ENCODE peak calls at places on chromosomes 2 and 18, in seven cellular contexts. D, N, W, Y, J, K and T are unnamed samples.

GRCh38 chr18:32661486-32662299 is 111.1 kb downstream of the KLHL14 start:
- DNase-seq in D (no peak), N (no peak), W (no peak), Y (no peak), J (no peak), K (no peak), T (no peak)

GRCh38 chr2:12110074-12110473 is 363.6 kb downstream of the LPIN1 start:
- DNase-seq in D (no peak), N (no peak), W (no peak), Y (no peak), J (no peak), K (peak), T (no peak)

GRCh38 chr18:39835303-39836030 is 2119.6 kb upstream of the PIK3C3 start:
- DNase-seq in D (no peak), N (no peak), W (no peak), Y (no peak), J (no peak), K (no peak), T (no peak)

GRCh38 chr2:85438291-85439110 is 20.0 kb downstream of the SH2D6 start:
- DNase-seq in D (no peak), N (no peak), W (peak), Y (no peak), J (no peak), K (peak), T (no peak)

GRCh38 chr2:106956416-106956815 is 70.4 kb upstream of the ST6GAL2 start:
- DNase-seq in D (no peak), N (no peak), W (no peak), Y (no peak), J (no peak), K (no peak), T (no peak)

GRCh38 chr2:186641807-186642321 is 52.0 kb upstream of the FAM171B start:
- DNase-seq in D (peak), N (peak), W (peak), Y (peak), J (no peak), K (peak), T (no peak)

GRCh38 chr2:99420751-99421299 is 69.0 kb downstream of the REV1 start:
- DNase-seq in D (no peak), N (no peak), W (no peak), Y (no peak), J (no peak), K (peak), T (no peak)

GRCh38 chr2:43519711-43520221 is 76.1 kb downstream of the THADA start:
- DNase-seq in D (no peak), N (no peak), W (no peak), Y (no peak), J (no peak), K (peak), T (no peak)

GRCh38 chr18:23377669-23378469 is 75.2 kb upstream of the RIOK3 start:
- DNase-seq in D (no peak), N (no peak), W (no peak), Y (no peak), J (no peak), K (peak), T (no peak)

GRCh38 chr18:28153485-28154065 is 23.4 kb downstream of the CDH2 start:
- DNase-seq in D (no peak), N (no peak), W (no peak), Y (no peak), J (no peak), K (no peak), T (no peak)

GRCh38 chr2:219495531-219496122 is 3.1 kb upstream of the GMPPA start:
- DNase-seq in D (peak), N (peak), W (peak), Y (peak), J (no peak), K (peak), T (no peak)

GRCh38 chr2:159186462-159186861 is 100.0 kb downstream of the WDSUB1 start:
- DNase-seq in D (no peak), N (no peak), W (no peak), Y (no peak), J (no peak), K (no peak), T (no peak)

GRCh38 chr2:205531082-205531481 is 151.2 kb upstream of the NRP2 start:
- DNase-seq in D (no peak), N (no peak), W (no peak), Y (no peak), J (no peak), K (no peak), T (no peak)

GRCh38 chr2:98483257-98483861 is 38.7 kb downstream of the INPP4A start:
- DNase-seq in D (no peak), N (no peak), W (no peak), Y (no peak), J (no peak), K (no peak), T (no peak)

GRCh38 chr18:44521673-44522032 is 159.0 kb upstream of the SETBP1 start:
- DNase-seq in D (no peak), N (no peak), W (no peak), Y (no peak), J (no peak), K (no peak), T (no peak)

GRCh38 chr2:58634653-58635347 is 393.7 kb upstream of the FANCL start:
- DNase-seq in D (no peak), N (no peak), W (peak), Y (no peak), J (no peak), K (peak), T (no peak)

GRCh38 chr2:238593236-238593635 is 166.5 kb downstream of the ASB1 start:
- DNase-seq in D (no peak), N (no peak), W (no peak), Y (no peak), J (no peak), K (no peak), T (no peak)

GRCh38 chr2:109379507-109379906 is 234.3 kb downstream of the SEPTIN10 start:
- DNase-seq in D (no peak), N (no peak), W (peak), Y (no peak), J (peak), K (no peak), T (no peak)

GRCh38 chr2:179936654-179937053 is 70.4 kb downstream of the CWC22 start:
- DNase-seq in D (peak), N (peak), W (peak), Y (peak), J (no peak), K (no peak), T (no peak)

GRCh38 chr2:96869281-96869823 is 528 bp downstream of the SEMA4C start:
- DNase-seq in D (no peak), N (no peak), W (peak), Y (no peak), J (peak), K (peak), T (no peak)

GRCh38 chr2:51717318-51717717 is 685.4 kb upstream of the NRXN1 start:
- DNase-seq in D (no peak), N (no peak), W (no peak), Y (no peak), J (no peak), K (peak), T (no peak)

GRCh38 chr2:170282851-170283250 is 104.9 kb downstream of the MYO3B start:
- DNase-seq in D (no peak), N (no peak), W (peak), Y (no peak), J (no peak), K (no peak), T (no peak)

GRCh38 chr2:225272173-225272572 is 127.3 kb upstream of the NYAP2 start:
- DNase-seq in D (no peak), N (no peak), W (no peak), Y (no peak), J (no peak), K (no peak), T (no peak)

GRCh38 chr2:207719008-207719407 is 7.6 kb downstream of the CCNYL1 start:
- DNase-seq in D (no peak), N (no peak), W (no peak), Y (no peak), J (no peak), K (no peak), T (no peak)

GRCh38 chr2:79721966-79722365 is 209.1 kb downstream of the CTNNA2 start:
- DNase-seq in D (no peak), N (no peak), W (no peak), Y (no peak), J (no peak), K (no peak), T (no peak)

GRCh38 chr2:3001595-3002184 is 375.9 kb downstream of the EIPR1 start:
- DNase-seq in D (no peak), N (peak), W (no peak), Y (no peak), J (no peak), K (peak), T (no peak)

GRCh38 chr2:150142561-150142960 is 344.9 kb downstream of the RND3 start:
- DNase-seq in D (no peak), N (no peak), W (no peak), Y (no peak), J (no peak), K (no peak), T (no peak)

GRCh38 chr2:98648451-98648850 is 40.1 kb downstream of the UNC50 start:
- DNase-seq in D (no peak), N (no peak), W (no peak), Y (no peak), J (no peak), K (no peak), T (no peak)